ENCODE peak calls at places on chromosomes 1 and 21, in seven cellular contexts. N is HS-5; V is LHCN-M2; P is fibroblast of lung; D is LoVo; R is activated CD4-positive, alpha-beta T cell treated with anti-CD3 and anti-CD28 coated beads, Interleukin-2, amount 50 U/mL, for 48 hours; G is fibroblast of pulmonary artery. U is an unnamed sample.

GRCh38 chr1:18949689-18950414 is 6.6 kb downstream of the IFFO2 start:
- DNase-seq in V (peak), N (no peak), P (peak), R (peak), D (no peak), G (peak), U (no peak)

GRCh38 chr1:2255420-2256369 is 27.6 kb downstream of the SKI start:
- DNase-seq in N (peak), R (peak), V (peak), P (peak), D (peak), G (peak), U (peak)

GRCh38 chr1:203286161-203286984 is 18.9 kb upstream of the BTG2 start:
- DNase-seq in G (no peak), P (no peak), D (no peak), V (no peak), R (no peak), N (no peak), U (no peak)

GRCh38 chr1:74571875-74572274 is 59.5 kb upstream of the LRRC53 start:
- DNase-seq in N (no peak), D (no peak), P (no peak), R (no peak), G (no peak), V (no peak), U (no peak)

GRCh38 chr1:89649783-89650182 is 16.9 kb downstream of the LRRC8C start:
- DNase-seq in D (no peak), P (no peak), G (no peak), V (no peak), R (no peak), N (no peak), U (no peak)

GRCh38 chr1:82564338-82564737 is 763.6 kb downstream of the ADGRL2 start:
- DNase-seq in G (no peak), N (no peak), P (no peak), D (no peak), V (no peak), R (no peak), U (no peak)

GRCh38 chr1:236020359-236021000 is 44.4 kb downstream of the NID1 start:
- DNase-seq in V (no peak), R (no peak), N (no peak), D (no peak), P (no peak), G (no peak), U (no peak)

GRCh38 chr21:42650441-42651421 is 2.7 kb upstream of the PDE9A start:
- DNase-seq in D (no peak), V (no peak), G (no peak), N (no peak), R (no peak), P (no peak), U (no peak)

GRCh38 chr1:171220551-171221175 is 27.6 kb upstream of the FMO1 start:
- DNase-seq in R (no peak), D (no peak), N (no peak), V (no peak), G (peak), P (peak), U (no peak)

GRCh38 chr1:234839663-234840062 is 229.7 kb upstream of the IRF2BP2 start:
- DNase-seq in G (no peak), V (no peak), P (no peak), D (peak), R (no peak), N (no peak), U (no peak)

GRCh38 chr1:178220094-178220493 is 126.2 kb downstream of the RASAL2 start:
- DNase-seq in V (peak), D (no peak), R (no peak), N (peak), P (peak), G (peak), U (no peak)

GRCh38 chr21:44485796-44486195 is 30.5 kb downstream of the LRRC3 start:
- DNase-seq in V (no peak), P (no peak), G (no peak), D (no peak), R (no peak), N (no peak), U (no peak)

U was measured in CD8-positive, alpha-beta T cell.